ENCODE peak calls at places on chromosomes 7 and 10, in four cellular contexts. Y, I, V and F are unnamed samples.

GRCh38 chr7:153616808-153617207 is 435.4 kb upstream of the DPP6 start:
- DNase-seq in V (no peak), I (no peak), Y (no peak), F (no peak)

GRCh38 chr7:6165075-6165474 is 107.3 kb downstream of the CYTH3 start:
- DNase-seq in I (no peak), V (no peak), Y (no peak), F (no peak)

GRCh38 chr10:98664329-98665042 is 217.8 kb upstream of the HPS1 start:
- DNase-seq in V (no peak), I (peak; percentile 44), Y (no peak), F (no peak)

GRCh38 chr7:132430863-132431822 is 145.1 kb downstream of the PLXNA4 start:
- DNase-seq in Y (peak; percentile 80), V (no peak), I (peak; percentile 92), F (no peak)

GRCh38 chr7:41006591-41006990 is 696.3 kb downstream of the INHBA start:
- DNase-seq in I (no peak), V (no peak), Y (no peak), F (no peak)

GRCh38 chr7:1863091-1863900 is 193.2 kb downstream of the ELFN1 start:
- DNase-seq in V (no peak), Y (no peak), I (no peak), F (no peak)

GRCh38 chr7:266851-267840 is 22.8 kb upstream of the FOXL3 start:
- DNase-seq in I (no peak), Y (peak; percentile 52), V (no peak), F (no peak)

GRCh38 chr7:25696565-25696964 is 455.4 kb upstream of the NFE2L3 start:
- DNase-seq in Y (no peak), I (no peak), V (no peak), F (no peak)

GRCh38 chr10:12978885-12979284 is 22.6 kb downstream of the CCDC3 start:
- DNase-seq in Y (no peak), I (no peak), V (no peak), F (no peak)

GRCh38 chr10:125824736-125825135 is 1.4 kb downstream of the BCCIP start:
- DNase-seq in V (no peak), Y (no peak), I (no peak), F (no peak)

GRCh38 chr10:128859738-128860386 is 607.2 kb upstream of the MGMT start:
- DNase-seq in V (no peak), I (no peak), Y (no peak), F (peak; percentile 24)

GRCh38 chr7:44565097-44565794 is 8.5 kb downstream of the DDX56 start:
- DNase-seq in Y (peak; percentile 36), I (peak; percentile 73), V (peak; percentile 42), F (no peak)

GRCh38 chr7:43302211-43302711 is 189.8 kb downstream of the HECW1 start:
- DNase-seq in V (no peak), Y (no peak), I (peak; percentile 34), F (no peak)

GRCh38 chr7:107723255-107723654 is 20.7 kb upstream of the CBLL1 start:
- DNase-seq in I (no peak), V (no peak), Y (no peak), F (no peak)

GRCh38 chr10:22420787-22421517 is 75.7 kb downstream of the SPAG6 start:
- DNase-seq in Y (no peak), I (no peak), V (no peak), F (no peak)

GRCh38 chr10:30227481-30227880 is 121.6 kb downstream of the MTPAP start:
- DNase-seq in Y (no peak), I (no peak), V (no peak), F (peak; percentile 37)

GRCh38 chr7:128934361-128935352 is 3.1 kb upstream of the IRF5 start:
- DNase-seq in Y (no peak), I (no peak), V (no peak), F (no peak)

GRCh38 chr7:42254217-42254616 is 17.2 kb upstream of the GLI3 start:
- DNase-seq in I (no peak), V (no peak), Y (no peak), F (no peak)

GRCh38 chr7:55966851-55967250 is 2.5 kb downstream of the NIPSNAP2 start:
- DNase-seq in Y (no peak), I (no peak), V (no peak), F (no peak)

GRCh38 chr10:119538632-119539358 is 3.7 kb downstream of the RGS10 start:
- DNase-seq in I (peak; percentile 72), Y (no peak), V (no peak), F (no peak)

GRCh38 chr7:77550586-77550985 is 13.5 kb downstream of the PTPN12 start:
- DNase-seq in V (no peak), Y (no peak), I (no peak), F (no peak)

GRCh38 chr7:116273283-116273917 is 63.1 kb downstream of the TES start:
- DNase-seq in V (no peak), Y (no peak), I (no peak), F (no peak)

GRCh38 chr10:133257489-133258065 is 19.1 kb downstream of the ADAM8 start:
- DNase-seq in I (no peak), Y (peak; percentile 84), V (no peak), F (no peak)

GRCh38 chr10:62373995-62374861 is at the start of gene ZNF365:
- DNase-seq in Y (no peak), I (peak; percentile 53), V (peak; percentile 74), F (no peak)

GRCh38 chr10:86262671-86263165 is 103.9 kb downstream of the GRID1 start:
- DNase-seq in V (peak; percentile 74), I (peak; percentile 18), Y (peak; percentile 12), F (no peak)

GRCh38 chr10:132113206-132113605 is 47.5 kb downstream of the JAKMIP3 start:
- DNase-seq in I (no peak), V (no peak), Y (peak; percentile 13), F (no peak)

GRCh38 chr7:50677279-50677996 is 105.3 kb downstream of the GRB10 start:
- DNase-seq in Y (no peak), I (peak; percentile 35), V (no peak), F (no peak)